ENCODE peak calls at places on chromosome 2, in six cellular contexts. J is iris pigment epithelial cell; A is AG09309; L is SW 1271; V is activated CD8-positive, alpha-beta memory T cell treated with anti-CD3 and anti-CD28 coated beads, Interleukin-2, amount 50 U/mL, for 48 hours; O is cardiac fibroblast. K is an unnamed sample.

GRCh38 chr2:16900405-16901025 is 234.9 kb upstream of the CYRIA start:
- DNase-seq in J (peak; percentile 4), A (no peak), L (no peak), V (no peak), O (no peak), K (peak; percentile 68)

GRCh38 chr2:1318366-1319009 is 94.8 kb upstream of the TPO start:
- DNase-seq in J (no peak), A (no peak), L (no peak), V (no peak), O (no peak), K (no peak)

GRCh38 chr2:119264781-119265692 is 41.4 kb downstream of the STEAP3 start:
- DNase-seq in J (peak; percentile 43), A (no peak), L (peak; percentile 7), V (peak; percentile 66), O (peak; percentile 57), K (peak; percentile 54)

GRCh38 chr2:3630631-3631030 is 27.4 kb upstream of the ALLC start:
- DNase-seq in J (no peak), A (no peak), L (no peak), V (no peak), O (no peak), K (no peak)

GRCh38 chr2:98378901-98379300 is 32.6 kb downstream of the CNGA3 start:
- DNase-seq in J (peak; percentile 29), A (no peak), L (no peak), V (no peak), O (peak; percentile 81), K (no peak)

GRCh38 chr2:157307021-157307420 is 18.6 kb downstream of the ERMN start:
- DNase-seq in J (no peak), A (no peak), L (no peak), V (no peak), O (no peak), K (peak; percentile 29)

GRCh38 chr2:238872628-238873400 is 24.9 kb downstream of the TWIST2 start:
- DNase-seq in J (no peak), A (no peak), L (no peak), V (no peak), O (no peak), K (no peak)

GRCh38 chr2:129711816-129712420 is 267.5 kb upstream of the RAB6C start:
- DNase-seq in J (no peak), A (no peak), L (no peak), V (no peak), O (no peak), K (no peak)

GRCh38 chr2:33058716-33059451 is 112.1 kb downstream of the LTBP1 start:
- DNase-seq in J (no peak), A (no peak), L (no peak), V (no peak), O (no peak), K (no peak)

GRCh38 chr2:164412831-164413230 is 208.5 kb downstream of the GRB14 start:
- DNase-seq in J (peak; percentile 2), A (no peak), L (no peak), V (no peak), O (peak; percentile 12), K (no peak)

GRCh38 chr2:128775401-128776285 is 457.0 kb upstream of the HS6ST1 start:
- DNase-seq in J (no peak), A (no peak), L (no peak), V (peak; percentile 6), O (no peak), K (no peak)

GRCh38 chr2:179991344-179991743 is 15.8 kb downstream of the CWC22 start:
- DNase-seq in J (no peak), A (no peak), L (no peak), V (no peak), O (no peak), K (peak; percentile 57)

GRCh38 chr2:43136011-43136799 is 90.2 kb downstream of the ZFP36L2 start:
- DNase-seq in J (no peak), A (no peak), L (no peak), V (no peak), O (no peak), K (no peak)

GRCh38 chr2:105563000-105563719 is 164.3 kb upstream of the FHL2 start:
- DNase-seq in J (no peak), A (no peak), L (no peak), V (no peak), O (no peak), K (no peak)

GRCh38 chr2:42823744-42824453 is 31.5 kb upstream of the HAAO start:
- DNase-seq in J (no peak), A (no peak), L (no peak), V (no peak), O (no peak), K (no peak)

GRCh38 chr2:224162122-224162521 is 123.0 kb upstream of the SERPINE2 start:
- DNase-seq in J (peak; percentile 63), A (no peak), L (no peak), V (no peak), O (peak; percentile 88), K (no peak)

GRCh38 chr2:40448476-40449079 is 3.3 kb downstream of the SLC8A1 start:
- DNase-seq in J (peak; percentile 24), A (no peak), L (peak; percentile 8), V (no peak), O (peak; percentile 65), K (peak; percentile 44)

GRCh38 chr2:207617011-207617671 is 8.1 kb downstream of the METTL21A start:
- DNase-seq in J (peak; percentile 91), A (peak; percentile 75), L (peak; percentile 67), V (no peak), O (peak; percentile 91), K (no peak)

GRCh38 chr2:198811198-198811597 is 646.5 kb downstream of the SATB2 start:
- DNase-seq in J (no peak), A (no peak), L (no peak), V (no peak), O (no peak), K (no peak)

GRCh38 chr2:1170241-1170640 is 219.6 kb downstream of the SNTG2 start:
- DNase-seq in J (no peak), A (no peak), L (no peak), V (no peak), O (no peak), K (no peak)

GRCh38 chr2:204665771-204666170 is 120.5 kb downstream of the PARD3B start:
- DNase-seq in J (no peak), A (no peak), L (no peak), V (no peak), O (no peak), K (no peak)